ENCODE peak calls at places on chromosome 9, in four cellular contexts. One of them, this sample, is unnamed. For H3K9me3, the result is how much of the 10 kb centered on the place peaks cover.

GRCh38 chr9:126112135-126112720 is 214.4 kb upstream of the MVB12B start:
- DNase-seq in OCI-LY7: no peak
- DNase-seq in sigmoid colon: peak
- DNase-seq in heart right ventricle: no peak
- DNase-seq in this sample: no peak

GRCh38 chr9:99115947-99116543 is 11.1 kb downstream of the TGFBR1 start:
- DNase-seq in OCI-LY7: no peak
- DNase-seq in sigmoid colon: no peak
- DNase-seq in heart right ventricle: no peak
- DNase-seq in this sample: no peak

GRCh38 chr9:18800579-18800978 is 232.4 kb downstream of the SAXO1 start:
- DNase-seq in OCI-LY7: no peak
- DNase-seq in sigmoid colon: no peak
- DNase-seq in heart right ventricle: no peak
- DNase-seq in this sample: no peak

GRCh38 chr9:21996438-21996837 is 1.8 kb downstream of the CDKN2B-AS1 start:
- DNase-seq in OCI-LY7: no peak
- DNase-seq in sigmoid colon: no peak
- DNase-seq in heart right ventricle: no peak
- DNase-seq in this sample: no peak

GRCh38 chr9:38371495-38371894 is 21.0 kb upstream of the ALDH1B1 start:
- DNase-seq in OCI-LY7: peak
- DNase-seq in sigmoid colon: no peak
- DNase-seq in heart right ventricle: no peak
- DNase-seq in this sample: no peak

GRCh38 chr9:132881826-132882225 is 3.1 kb downstream of the SPACA9 start:
- DNase-seq in OCI-LY7: no peak
- DNase-seq in sigmoid colon: no peak
- DNase-seq in heart right ventricle: no peak
- DNase-seq in this sample: no peak

GRCh38 chr9:124368692-124369091 is 46.5 kb downstream of the PSMB7 start:
- DNase-seq in OCI-LY7: no peak
- DNase-seq in sigmoid colon: no peak
- DNase-seq in heart right ventricle: no peak
- DNase-seq in this sample: no peak

GRCh38 chr9:101365181-101365580 is 19.6 kb downstream of the BAAT start:
- DNase-seq in OCI-LY7: no peak
- DNase-seq in sigmoid colon: no peak
- DNase-seq in heart right ventricle: no peak
- DNase-seq in this sample: no peak

GRCh38 chr9:16278420-16278999 is 592.0 kb downstream of the BNC2 start:
- DNase-seq in OCI-LY7: no peak
- DNase-seq in sigmoid colon: no peak
- DNase-seq in heart right ventricle: no peak
- DNase-seq in this sample: no peak

GRCh38 chr9:31100311-31100710 is 1284.1 kb upstream of the ACO1 start:
- DNase-seq in OCI-LY7: no peak
- DNase-seq in sigmoid colon: no peak
- DNase-seq in heart right ventricle: no peak
- DNase-seq in this sample: no peak

GRCh38 chr9:138119202-138120027 is 241.8 kb downstream of the CACNA1B start:
- DNase-seq in OCI-LY7: no peak
- DNase-seq in sigmoid colon: no peak
- DNase-seq in heart right ventricle: no peak
- DNase-seq in this sample: no peak
- H3K9me3 ChIP-seq in OCI-LY7: under half
- H3K9me3 ChIP-seq in sigmoid colon: under half
- H3K9me3 ChIP-seq in heart right ventricle: under half
- H3K9me3 ChIP-seq in this sample: under half

GRCh38 chr9:17742065-17742464 is 163.2 kb downstream of the SH3GL2 start:
- DNase-seq in OCI-LY7: no peak
- DNase-seq in sigmoid colon: no peak
- DNase-seq in heart right ventricle: no peak
- DNase-seq in this sample: no peak
- TF ChIP-seq CTCF in OCI-LY7: no peak
- TF ChIP-seq CTCF in sigmoid colon: no peak
- TF ChIP-seq CTCF in heart right ventricle: no peak
- TF ChIP-seq CTCF in this sample: no peak

DNA sequence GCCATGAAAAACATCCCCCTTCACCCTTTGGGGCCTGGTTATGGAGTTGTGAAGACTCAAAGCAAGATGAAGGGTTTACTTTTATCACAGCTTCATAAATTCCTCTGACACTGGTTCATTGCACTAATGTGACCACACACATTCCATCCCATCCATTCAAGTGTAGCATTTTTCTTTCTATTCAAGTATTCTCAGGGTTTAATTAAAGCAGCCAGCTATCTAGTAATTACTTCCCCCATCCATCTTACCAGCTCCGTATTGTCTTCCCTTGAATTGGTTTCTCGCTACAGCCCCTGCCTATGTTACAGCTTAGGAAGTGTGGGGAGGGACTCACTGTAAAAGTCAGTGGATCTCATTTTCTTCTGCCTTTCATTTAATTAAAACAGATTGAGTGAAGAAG is 387.0 kb upstream of the RFX3 start:
- DNase-seq in OCI-LY7: no peak
- DNase-seq in sigmoid colon: no peak
- DNase-seq in heart right ventricle: no peak
- DNase-seq in this sample: no peak
- H3K4me3 ChIP-seq in OCI-LY7: no peak
- H3K4me3 ChIP-seq in sigmoid colon: no peak
- H3K4me3 ChIP-seq in heart right ventricle: no peak
- H3K4me3 ChIP-seq in this sample: no peak

DNA sequence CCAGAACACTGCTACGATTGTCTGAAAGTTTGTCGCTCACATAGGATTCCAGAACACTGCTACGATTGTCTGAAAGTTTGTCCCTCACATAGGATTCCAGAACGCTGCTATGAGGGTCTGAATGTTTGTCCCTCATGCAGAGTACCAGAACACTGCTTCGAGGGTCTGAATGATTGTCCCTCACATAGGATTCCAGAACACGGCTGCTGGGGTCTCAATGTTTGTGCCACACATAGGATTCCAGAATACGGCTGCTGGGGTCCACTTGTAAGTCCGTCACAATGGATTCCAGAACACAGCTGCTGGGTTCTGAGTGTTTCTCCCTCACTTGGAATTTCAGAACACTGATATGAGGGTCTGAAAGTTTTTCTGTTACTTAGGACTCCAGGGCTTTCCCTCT is 203.3 kb downstream of the FOXD4L6 start:
- DNase-seq in OCI-LY7: no peak
- DNase-seq in sigmoid colon: no peak
- DNase-seq in heart right ventricle: no peak
- DNase-seq in this sample: no peak
- H3K9me3 ChIP-seq in OCI-LY7: under half
- H3K9me3 ChIP-seq in sigmoid colon: half or more
- H3K9me3 ChIP-seq in heart right ventricle: half or more
- H3K9me3 ChIP-seq in this sample: half or more

GRCh38 chr9:71760901-71761300 is 7.4 kb downstream of the CEMIP2 start:
- DNase-seq in OCI-LY7: no peak
- DNase-seq in sigmoid colon: no peak
- DNase-seq in heart right ventricle: no peak
- DNase-seq in this sample: no peak
- TF ChIP-seq CTCF in OCI-LY7: no peak
- TF ChIP-seq CTCF in sigmoid colon: no peak
- TF ChIP-seq CTCF in heart right ventricle: no peak
- TF ChIP-seq CTCF in this sample: no peak

GRCh38 chr9:94655739-94656138 is 16.4 kb upstream of the FBP1 start:
- DNase-seq in OCI-LY7: peak
- DNase-seq in sigmoid colon: no peak
- DNase-seq in heart right ventricle: no peak
- DNase-seq in this sample: no peak
- H3K4me3 ChIP-seq in OCI-LY7: peak
- H3K4me3 ChIP-seq in sigmoid colon: peak
- H3K4me3 ChIP-seq in heart right ventricle: peak
- H3K4me3 ChIP-seq in this sample: no peak

GRCh38 chr9:94922098-94922607 is 195.7 kb downstream of the AOPEP start:
- DNase-seq in OCI-LY7: no peak
- DNase-seq in sigmoid colon: peak
- DNase-seq in heart right ventricle: no peak
- DNase-seq in this sample: peak

GRCh38 chr9:94921072-94921471 is 194.6 kb downstream of the AOPEP start:
- DNase-seq in OCI-LY7: no peak
- DNase-seq in sigmoid colon: peak
- DNase-seq in heart right ventricle: no peak
- DNase-seq in this sample: no peak

GRCh38 chr9:94919376-94920098 is 193.0 kb downstream of the AOPEP start:
- DNase-seq in OCI-LY7: no peak
- DNase-seq in sigmoid colon: peak
- DNase-seq in heart right ventricle: no peak
- DNase-seq in this sample: peak

GRCh38 chr9:94921656-94922055 is 195.2 kb downstream of the AOPEP start:
- DNase-seq in OCI-LY7: no peak
- DNase-seq in sigmoid colon: no peak
- DNase-seq in heart right ventricle: no peak
- DNase-seq in this sample: no peak

GRCh38 chr9:94920439-94920951 is 194.0 kb downstream of the AOPEP start:
- DNase-seq in OCI-LY7: no peak
- DNase-seq in sigmoid colon: peak
- DNase-seq in heart right ventricle: peak
- DNase-seq in this sample: peak
- H3K9me3 ChIP-seq in OCI-LY7: under half
- H3K9me3 ChIP-seq in sigmoid colon: under half
- H3K9me3 ChIP-seq in heart right ventricle: under half
- H3K9me3 ChIP-seq in this sample: under half

GRCh38 chr9:120937596-120937995 is 11.0 kb upstream of the TRAF1 start:
- DNase-seq in OCI-LY7: no peak
- DNase-seq in sigmoid colon: no peak
- DNase-seq in heart right ventricle: no peak
- DNase-seq in this sample: no peak

GRCh38 chr9:120935383-120935857 is 8.8 kb upstream of the TRAF1 start:
- DNase-seq in OCI-LY7: peak
- DNase-seq in sigmoid colon: peak
- DNase-seq in heart right ventricle: peak
- DNase-seq in this sample: peak

GRCh38 chr9:120937127-120937526 is 10.5 kb upstream of the TRAF1 start:
- DNase-seq in OCI-LY7: no peak
- DNase-seq in sigmoid colon: peak
- DNase-seq in heart right ventricle: no peak
- DNase-seq in this sample: no peak

GRCh38 chr9:120936011-120936763 is 9.6 kb upstream of the TRAF1 start:
- DNase-seq in OCI-LY7: peak
- DNase-seq in sigmoid colon: peak
- DNase-seq in heart right ventricle: peak
- DNase-seq in this sample: peak

DNA sequence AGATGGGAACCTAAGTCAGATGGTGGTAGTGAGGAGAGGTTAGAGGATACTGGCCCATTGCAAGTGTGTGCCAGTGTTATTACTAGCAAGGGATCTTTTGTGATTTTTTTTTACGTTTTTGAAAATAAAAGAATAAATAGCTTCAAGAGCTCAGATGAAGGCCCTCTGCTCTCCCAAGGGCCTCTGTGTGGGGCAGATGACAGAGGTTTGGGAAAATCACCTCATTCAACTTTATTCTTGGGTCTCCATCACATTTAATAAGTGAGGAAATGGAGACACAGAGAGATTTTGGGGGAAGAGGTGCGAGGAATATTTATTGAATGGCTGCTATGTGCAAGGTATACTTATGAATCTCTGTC is 10.1 kb upstream of the TRAF1 start:
- DNase-seq in OCI-LY7: no peak
- DNase-seq in sigmoid colon: no peak
- DNase-seq in heart right ventricle: no peak
- DNase-seq in this sample: no peak
- TF ChIP-seq CTCF in OCI-LY7: peak
- TF ChIP-seq CTCF in sigmoid colon: no peak
- TF ChIP-seq CTCF in heart right ventricle: peak
- TF ChIP-seq CTCF in this sample: peak

GRCh38 chr9:91664669-91665068 is 241.0 kb upstream of the NFIL3 start:
- DNase-seq in OCI-LY7: no peak
- DNase-seq in sigmoid colon: no peak
- DNase-seq in heart right ventricle: no peak
- DNase-seq in this sample: no peak
- H3K4me3 ChIP-seq in OCI-LY7: no peak
- H3K4me3 ChIP-seq in sigmoid colon: no peak
- H3K4me3 ChIP-seq in heart right ventricle: no peak
- H3K4me3 ChIP-seq in this sample: no peak